ENCODE peak calls at places on chromosomes 1 and 21, in five cellular contexts. One of them, this sample, is unnamed.

GRCh38 chr21:41164981-41165650 is 2.8 kb upstream of the BACE2 start:
- DNase-seq in HEK293T: no peak
- DNase-seq in KG1: no peak
- DNase-seq in stimulated activated CD8-positive, alpha-beta memory T cell treated with anti-CD3 and anti-CD28 coated beads, Interleukin-15, amount 100 ng/mL, for 48 hours: no peak
- DNase-seq in HCEC 1CT: no peak
- DNase-seq in this sample: peak

GRCh38 chr1:87942165-87942564 is 613.5 kb downstream of the LMO4 start:
- DNase-seq in HEK293T: no peak
- DNase-seq in KG1: no peak
- DNase-seq in stimulated activated CD8-positive, alpha-beta memory T cell treated with anti-CD3 and anti-CD28 coated beads, Interleukin-15, amount 100 ng/mL, for 48 hours: no peak
- DNase-seq in HCEC 1CT: no peak
- DNase-seq in this sample: peak

GRCh38 chr1:155729031-155729898 is 40.4 kb downstream of the DAP3 start:
- DNase-seq in HEK293T: peak
- DNase-seq in KG1: no peak
- DNase-seq in stimulated activated CD8-positive, alpha-beta memory T cell treated with anti-CD3 and anti-CD28 coated beads, Interleukin-15, amount 100 ng/mL, for 48 hours: no peak
- DNase-seq in HCEC 1CT: peak
- DNase-seq in this sample: peak

GRCh38 chr1:117795190-117795589 is 134.2 kb downstream of the GDAP2 start:
- DNase-seq in HEK293T: no peak
- DNase-seq in KG1: no peak
- DNase-seq in stimulated activated CD8-positive, alpha-beta memory T cell treated with anti-CD3 and anti-CD28 coated beads, Interleukin-15, amount 100 ng/mL, for 48 hours: no peak
- DNase-seq in HCEC 1CT: peak
- DNase-seq in this sample: peak

GRCh38 chr1:227748496-227749182 is 13.4 kb downstream of the SNAP47 start:
- DNase-seq in HEK293T: no peak
- DNase-seq in KG1: no peak
- DNase-seq in stimulated activated CD8-positive, alpha-beta memory T cell treated with anti-CD3 and anti-CD28 coated beads, Interleukin-15, amount 100 ng/mL, for 48 hours: no peak
- DNase-seq in HCEC 1CT: no peak
- DNase-seq in this sample: no peak

GRCh38 chr1:2962541-2962940 is 58.7 kb upstream of the ACTRT2 start:
- DNase-seq in HEK293T: no peak
- DNase-seq in KG1: no peak
- DNase-seq in stimulated activated CD8-positive, alpha-beta memory T cell treated with anti-CD3 and anti-CD28 coated beads, Interleukin-15, amount 100 ng/mL, for 48 hours: no peak
- DNase-seq in HCEC 1CT: no peak
- DNase-seq in this sample: no peak

GRCh38 chr1:33972676-33973395 is 109.0 kb downstream of the HMGB4 start:
- DNase-seq in HEK293T: no peak
- DNase-seq in KG1: no peak
- DNase-seq in stimulated activated CD8-positive, alpha-beta memory T cell treated with anti-CD3 and anti-CD28 coated beads, Interleukin-15, amount 100 ng/mL, for 48 hours: no peak
- DNase-seq in HCEC 1CT: no peak
- DNase-seq in this sample: peak

GRCh38 chr1:198669023-198669698 is 30.3 kb downstream of the PTPRC start:
- DNase-seq in HEK293T: no peak
- DNase-seq in KG1: no peak
- DNase-seq in stimulated activated CD8-positive, alpha-beta memory T cell treated with anti-CD3 and anti-CD28 coated beads, Interleukin-15, amount 100 ng/mL, for 48 hours: no peak
- DNase-seq in HCEC 1CT: peak
- DNase-seq in this sample: peak

GRCh38 chr1:92958203-92958970 is 2.9 kb downstream of the DIPK1A start:
- DNase-seq in HEK293T: no peak
- DNase-seq in KG1: no peak
- DNase-seq in stimulated activated CD8-positive, alpha-beta memory T cell treated with anti-CD3 and anti-CD28 coated beads, Interleukin-15, amount 100 ng/mL, for 48 hours: no peak
- DNase-seq in HCEC 1CT: no peak
- DNase-seq in this sample: no peak

GRCh38 chr1:24694380-24694843 is 50.8 kb upstream of the CLIC4 start:
- DNase-seq in HEK293T: no peak
- DNase-seq in KG1: no peak
- DNase-seq in stimulated activated CD8-positive, alpha-beta memory T cell treated with anti-CD3 and anti-CD28 coated beads, Interleukin-15, amount 100 ng/mL, for 48 hours: no peak
- DNase-seq in HCEC 1CT: peak
- DNase-seq in this sample: no peak

GRCh38 chr1:174775621-174776020 is 224.1 kb upstream of the CACYBP start:
- DNase-seq in HEK293T: no peak
- DNase-seq in KG1: no peak
- DNase-seq in stimulated activated CD8-positive, alpha-beta memory T cell treated with anti-CD3 and anti-CD28 coated beads, Interleukin-15, amount 100 ng/mL, for 48 hours: no peak
- DNase-seq in HCEC 1CT: no peak
- DNase-seq in this sample: no peak

GRCh38 chr1:29148656-29149491 is 25.2 kb upstream of the TMEM200B start:
- DNase-seq in HEK293T: no peak
- DNase-seq in KG1: no peak
- DNase-seq in stimulated activated CD8-positive, alpha-beta memory T cell treated with anti-CD3 and anti-CD28 coated beads, Interleukin-15, amount 100 ng/mL, for 48 hours: no peak
- DNase-seq in HCEC 1CT: no peak
- DNase-seq in this sample: no peak

GRCh38 chr1:231374394-231374793 is 36.3 kb downstream of the SPRTN start:
- DNase-seq in HEK293T: no peak
- DNase-seq in KG1: no peak
- DNase-seq in stimulated activated CD8-positive, alpha-beta memory T cell treated with anti-CD3 and anti-CD28 coated beads, Interleukin-15, amount 100 ng/mL, for 48 hours: no peak
- DNase-seq in HCEC 1CT: no peak
- DNase-seq in this sample: no peak

GRCh38 chr21:38780879-38781278 is 24.9 kb upstream of the ETS2 start:
- DNase-seq in HEK293T: no peak
- DNase-seq in KG1: no peak
- DNase-seq in stimulated activated CD8-positive, alpha-beta memory T cell treated with anti-CD3 and anti-CD28 coated beads, Interleukin-15, amount 100 ng/mL, for 48 hours: no peak
- DNase-seq in HCEC 1CT: no peak
- DNase-seq in this sample: no peak

GRCh38 chr1:85700422-85700821 is 7.8 kb downstream of the ZNHIT6 start:
- DNase-seq in HEK293T: no peak
- DNase-seq in KG1: no peak
- DNase-seq in stimulated activated CD8-positive, alpha-beta memory T cell treated with anti-CD3 and anti-CD28 coated beads, Interleukin-15, amount 100 ng/mL, for 48 hours: no peak
- DNase-seq in HCEC 1CT: no peak
- DNase-seq in this sample: no peak

GRCh38 chr21:45919593-45919992 is 62.0 kb upstream of the COL6A1 start:
- DNase-seq in HEK293T: no peak
- DNase-seq in KG1: no peak
- DNase-seq in stimulated activated CD8-positive, alpha-beta memory T cell treated with anti-CD3 and anti-CD28 coated beads, Interleukin-15, amount 100 ng/mL, for 48 hours: no peak
- DNase-seq in HCEC 1CT: no peak
- DNase-seq in this sample: no peak

GRCh38 chr1:164660415-164661174 is 101.6 kb downstream of the PBX1 start:
- DNase-seq in HEK293T: no peak
- DNase-seq in KG1: no peak
- DNase-seq in stimulated activated CD8-positive, alpha-beta memory T cell treated with anti-CD3 and anti-CD28 coated beads, Interleukin-15, amount 100 ng/mL, for 48 hours: no peak
- DNase-seq in HCEC 1CT: peak
- DNase-seq in this sample: no peak

GRCh38 chr1:112528076-112528475 is 19.3 kb downstream of the WNT2B start:
- DNase-seq in HEK293T: no peak
- DNase-seq in KG1: no peak
- DNase-seq in stimulated activated CD8-positive, alpha-beta memory T cell treated with anti-CD3 and anti-CD28 coated beads, Interleukin-15, amount 100 ng/mL, for 48 hours: no peak
- DNase-seq in HCEC 1CT: peak
- DNase-seq in this sample: no peak

GRCh38 chr1:47838562-47839459 is 158.4 kb downstream of the TRABD2B start:
- DNase-seq in HEK293T: no peak
- DNase-seq in KG1: no peak
- DNase-seq in stimulated activated CD8-positive, alpha-beta memory T cell treated with anti-CD3 and anti-CD28 coated beads, Interleukin-15, amount 100 ng/mL, for 48 hours: no peak
- DNase-seq in HCEC 1CT: no peak
- DNase-seq in this sample: no peak

GRCh38 chr1:245311887-245312286 is 157.1 kb downstream of the KIF26B start:
- DNase-seq in HEK293T: no peak
- DNase-seq in KG1: no peak
- DNase-seq in stimulated activated CD8-positive, alpha-beta memory T cell treated with anti-CD3 and anti-CD28 coated beads, Interleukin-15, amount 100 ng/mL, for 48 hours: no peak
- DNase-seq in HCEC 1CT: no peak
- DNase-seq in this sample: no peak

GRCh38 chr21:23452384-23453083 is 2154.7 kb downstream of the MRPL39 start:
- DNase-seq in HEK293T: peak
- DNase-seq in KG1: peak
- DNase-seq in stimulated activated CD8-positive, alpha-beta memory T cell treated with anti-CD3 and anti-CD28 coated beads, Interleukin-15, amount 100 ng/mL, for 48 hours: no peak
- DNase-seq in HCEC 1CT: no peak
- DNase-seq in this sample: no peak